ENCODE peak calls at places on chromosomes 12 and 14, in five cellular contexts. C is SK-N-SH, I is fibroblast of lung, H is tibial artery, K is IMR-90. M is an unnamed sample.

GRCh38 chr14:39094515-39094914 is 8.5 kb downstream of the SEC23A start:
- DNase-seq in H (no peak), K (no peak), C (no peak), I (no peak), M (no peak)

GRCh38 chr14:61839452-61839851 is 77.2 kb downstream of the SNAPC1 start:
- DNase-seq in K (peak), H (no peak), I (peak), C (no peak), M (no peak)

GRCh38 chr12:113422030-113422900 is at the start of gene SDSL:
- DNase-seq in I (peak), H (peak), C (peak), K (peak), M (peak)

GRCh38 chr14:95258754-95259593 is 60.7 kb downstream of the CLMN start:
- DNase-seq in H (no peak), I (no peak), K (no peak), C (peak), M (no peak)

GRCh38 chr14:36941783-36942521 is 230.5 kb downstream of the SLC25A21 start:
- DNase-seq in C (peak), H (peak), K (peak), I (peak), M (peak)

GRCh38 chr12:109134186-109134917 is 18.0 kb downstream of the ACACB start:
- DNase-seq in C (peak), I (no peak), H (peak), K (no peak), M (peak)

GRCh38 chr14:65922166-65922565 is 509.6 kb downstream of the FUT8 start:
- DNase-seq in H (no peak), I (no peak), K (no peak), C (no peak), M (no peak)

GRCh38 chr14:33978892-33979612 is 28.2 kb upstream of the EGLN3 start:
- DNase-seq in H (no peak), K (no peak), I (no peak), C (peak), M (no peak)

GRCh38 chr12:110468212-110469048 is at the start of the genes FAM216A and GPN3:
- DNase-seq in I (peak), K (peak), C (peak), H (peak), M (peak)

GRCh38 chr14:31419179-31420012 is 954 bp downstream of the HEATR5A start:
- DNase-seq in I (peak), C (no peak), H (no peak), K (peak), M (no peak)

GRCh38 chr14:29896354-29896768 is 31.3 kb downstream of the PRKD1 start:
- DNase-seq in I (no peak), H (no peak), C (no peak), K (no peak), M (no peak)

GRCh38 chr14:31881531-31882310 is 195.4 kb upstream of the ARHGAP5 start:
- DNase-seq in I (peak), C (no peak), H (no peak), K (peak), M (no peak)

GRCh38 chr14:100239200-100239839 is 376 bp downstream of the YY1 start:
- DNase-seq in I (no peak), H (no peak), C (no peak), K (no peak), M (peak)

GRCh38 chr14:23076785-23077408 is 18.0 kb downstream of the ACIN1 start:
- DNase-seq in I (no peak), K (peak), C (peak), H (no peak), M (no peak)

GRCh38 chr12:96094201-96094600 is 58.8 kb upstream of the LTA4H start:
- DNase-seq in C (no peak), K (no peak), H (no peak), I (peak), M (peak)

DNA sequence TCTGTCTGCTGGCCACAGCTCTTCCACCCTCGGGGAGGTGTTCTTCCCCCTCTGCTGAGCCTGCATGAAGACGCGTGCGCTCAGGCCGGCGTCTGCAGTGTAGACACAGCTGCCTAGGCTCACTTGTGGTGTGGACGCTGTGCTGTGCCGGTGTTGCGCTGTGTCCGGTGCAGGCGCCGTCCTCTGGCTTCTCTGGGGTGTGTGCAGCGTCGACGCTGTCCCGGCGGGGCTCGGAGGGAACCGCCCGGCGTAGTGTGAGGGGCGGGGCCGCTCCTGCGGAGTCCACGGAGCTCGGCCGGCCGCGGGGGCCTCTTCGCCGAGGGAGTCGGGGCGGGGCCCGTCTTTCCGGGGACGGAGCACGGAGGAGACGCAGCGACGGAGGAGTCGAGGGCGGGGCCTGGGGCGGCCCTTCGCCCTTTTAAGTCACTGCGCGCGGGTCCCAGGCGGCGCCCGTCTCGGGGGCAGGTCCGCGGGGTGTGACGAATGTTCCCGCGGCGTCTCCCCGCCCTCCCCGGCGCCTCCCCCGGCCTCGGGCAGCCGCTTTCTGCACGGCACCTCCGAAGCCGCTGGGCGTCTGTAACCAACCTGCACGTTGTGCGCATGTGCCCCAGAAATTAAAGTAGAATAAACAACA is 45.2 kb downstream of the NOC4L start:
- DNase-seq in I (peak), C (peak), K (peak), H (peak), M (peak)
- H3K4me3 ChIP-seq in I (peak), C (no peak), K (peak), H (peak), M (peak)

GRCh38 chr12:17511369-17511768 is 578.6 kb downstream of the RERGL start:
- DNase-seq in C (no peak), H (no peak), K (no peak), I (no peak), M (no peak)
- TF ChIP-seq CTCF in C (no peak), H (no peak), K (no peak), I (no peak), M (no peak)

DNA sequence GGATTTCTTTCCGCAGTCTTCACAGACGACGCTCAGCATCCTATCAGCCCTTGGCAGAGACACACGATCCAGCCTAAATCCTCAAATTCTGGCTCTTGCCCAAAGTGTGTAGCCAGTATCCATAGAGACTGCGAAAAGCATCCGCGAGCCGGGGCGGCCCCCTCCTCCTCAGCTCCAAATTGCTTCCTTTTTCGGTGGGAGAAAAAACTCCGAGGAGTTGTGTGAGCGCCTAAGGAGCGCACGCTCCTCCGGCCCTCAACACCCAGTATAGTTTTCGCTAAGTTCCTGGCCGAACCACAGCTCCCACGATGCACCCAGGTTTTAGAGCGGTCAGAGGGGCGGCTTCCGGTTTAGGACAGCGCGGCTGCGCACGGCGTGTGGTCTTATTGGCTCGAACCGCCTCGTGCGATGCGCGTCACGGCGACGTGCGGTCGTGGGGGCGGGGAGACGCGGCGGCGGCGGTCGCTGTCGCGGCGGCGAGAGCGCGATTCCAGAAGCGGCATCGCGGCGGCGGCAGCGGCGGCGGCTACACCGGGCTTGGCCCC is at the start of gene ADIPOR2:
- DNase-seq in K (peak), C (peak), I (peak), H (peak), M (peak)
- H3K27ac ChIP-seq in K (peak), C (peak), I (peak), H (peak), M (peak)

GRCh38 chr14:68261092-68261842 is 441.7 kb downstream of the RAD51B start:
- DNase-seq in C (no peak), I (no peak), H (no peak), K (no peak), M (no peak)
- H3K4me3 ChIP-seq in C (no peak), I (no peak), H (no peak), K (no peak), M (no peak)

GRCh38 chr14:53663709-53664108 is 292.9 kb downstream of the BMP4 start:
- DNase-seq in H (no peak), C (no peak), I (peak), K (peak), M (peak)
- TF ChIP-seq CTCF in H (no peak), C (peak), I (peak), K (peak), M (peak)

GRCh38 chr12:122681814-122682213 is 21.3 kb downstream of the HCAR2 start:
- DNase-seq in C (no peak), K (peak), H (no peak), I (no peak), M (no peak)
- H3K27ac ChIP-seq in C (no peak), K (no peak), H (no peak), I (no peak), M (no peak)

DNA sequence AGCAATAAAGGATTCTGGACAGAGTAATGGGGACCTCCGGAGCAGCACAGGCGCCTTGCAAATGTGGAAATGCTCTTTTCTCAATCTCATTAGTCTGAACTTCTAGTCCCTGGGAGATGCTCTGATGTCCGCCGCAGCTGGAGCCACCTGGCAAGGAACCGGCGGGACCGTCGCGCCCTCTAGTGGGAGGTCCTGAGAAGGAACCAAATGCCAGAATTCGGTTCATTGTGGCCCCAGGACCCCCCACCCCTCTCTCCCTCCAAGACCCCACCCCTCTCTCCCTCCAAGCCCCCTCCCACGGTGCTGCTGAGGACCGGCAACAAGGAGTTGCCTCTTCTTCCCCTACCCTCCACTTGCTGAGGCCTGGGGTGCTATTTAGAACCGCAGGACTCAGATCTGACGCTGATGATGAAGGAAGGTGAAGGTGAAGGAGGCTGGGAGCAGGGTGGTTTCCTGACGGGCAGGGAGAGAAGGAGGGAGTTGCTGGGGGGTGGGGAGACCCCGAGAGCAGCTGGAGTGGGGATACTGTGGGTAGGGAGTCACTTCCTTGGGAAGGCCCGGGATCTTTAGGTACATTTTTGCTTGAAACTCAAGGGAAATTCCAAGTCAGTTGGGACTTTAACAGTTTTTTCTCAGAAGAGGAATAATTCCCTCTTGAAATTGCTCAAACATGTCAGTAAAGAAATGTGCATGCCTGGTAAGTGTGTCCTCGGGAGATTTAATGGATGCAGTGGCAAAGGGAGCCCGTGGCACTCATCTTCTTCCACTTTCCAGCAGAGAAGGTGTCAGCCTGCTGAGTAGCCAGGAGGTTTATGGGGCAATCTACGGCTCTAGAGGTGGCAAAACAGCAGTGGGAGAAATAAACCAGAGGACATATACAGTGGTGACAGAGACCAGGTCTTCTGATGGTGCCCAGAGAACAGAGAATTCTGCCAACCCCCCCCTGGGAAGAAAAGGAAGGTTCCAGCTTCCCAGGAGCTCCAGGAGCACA is 42.6 kb downstream of the SMIM41 start:
- DNase-seq in C (peak), I (peak), K (peak), H (no peak), M (peak)
- H3K4me3 ChIP-seq in C (no peak), I (no peak), K (no peak), H (no peak), M (no peak)

GRCh38 chr12:111505601-111506036 is 93.5 kb downstream of the ATXN2 start:
- DNase-seq in K (no peak), I (peak), C (no peak), H (no peak), M (no peak)
- TF ChIP-seq CTCF in K (no peak), I (no peak), C (peak), H (no peak), M (no peak)

GRCh38 chr12:120830052-120830940 is 73.9 kb downstream of the SPPL3 start:
- DNase-seq in C (peak), H (no peak), I (no peak), K (peak), M (no peak)

GRCh38 chr12:120831648-120832267 is 72.4 kb downstream of the SPPL3 start:
- DNase-seq in I (peak), C (peak), K (no peak), H (no peak), M (no peak)

GRCh38 chr12:120833849-120834248 is 70.3 kb downstream of the SPPL3 start:
- DNase-seq in C (no peak), K (peak), H (no peak), I (peak), M (no peak)

GRCh38 chr12:120834489-120835303 is 69.5 kb downstream of the SPPL3 start:
- DNase-seq in K (no peak), C (no peak), H (no peak), I (no peak), M (no peak)

DNA sequence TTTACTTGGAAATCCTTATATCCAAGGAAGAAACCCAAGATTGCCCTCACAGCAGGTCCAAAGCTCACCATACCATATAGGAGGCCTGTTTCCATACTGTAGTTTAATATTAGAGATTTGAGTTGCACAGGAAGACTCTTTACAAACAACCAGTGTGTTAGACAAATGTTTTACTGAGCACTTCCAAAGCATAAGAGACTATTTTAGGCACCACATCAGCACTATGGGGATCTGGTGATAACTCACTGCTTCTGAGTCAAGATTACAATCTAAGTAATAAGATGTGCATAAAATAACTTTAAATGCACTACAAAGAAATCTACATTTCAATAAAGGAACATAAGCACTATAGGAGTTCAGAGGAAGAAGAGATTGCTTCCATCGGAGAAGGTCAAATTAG is 71.4 kb downstream of the SPPL3 start:
- DNase-seq in I (no peak), K (no peak), H (no peak), C (no peak), M (no peak)
- H3K27ac ChIP-seq in I (no peak), K (no peak), H (peak), C (no peak), M (peak)